ENCODE peak calls at places on chromosomes 13 and 19, in eight cellular contexts. One of them, this sample, is unnamed.

GRCh38 chr13:42405665-42406390 is 133.9 kb downstream of the AKAP11 start:
- DNase-seq in non-pigmented ciliary epithelial cell: peak
- DNase-seq in NCI-H446: no peak
- DNase-seq in smooth muscle cell of the brain vasculature: peak
- DNase-seq in stimulated activated CD8-positive, alpha-beta memory T cell treated with anti-CD3 and anti-CD28 coated beads, Interleukin-7, amount 100 ng/mL, for 1 hour: no peak
- DNase-seq in HS-27A: no peak
- DNase-seq in stimulated activated CD4-positive, alpha-beta T cell treated with anti-CD3 and anti-CD28 coated beads, Interleukin-1b, Interleukin-23, amount 100 ng/mL, for 48 hours: peak
- DNase-seq in neural progenitor cell: no peak
- DNase-seq in this sample: peak

GRCh38 chr13:20526664-20527063 is 1.0 kb upstream of the CRYL1 start:
- DNase-seq in stimulated activated CD4-positive, alpha-beta T cell treated with anti-CD3 and anti-CD28 coated beads, Interleukin-1b, Interleukin-23, amount 100 ng/mL, for 48 hours: no peak
- DNase-seq in smooth muscle cell of the brain vasculature: no peak
- DNase-seq in stimulated activated CD8-positive, alpha-beta memory T cell treated with anti-CD3 and anti-CD28 coated beads, Interleukin-7, amount 100 ng/mL, for 1 hour: no peak
- DNase-seq in neural progenitor cell: no peak
- DNase-seq in non-pigmented ciliary epithelial cell: no peak
- DNase-seq in HS-27A: no peak
- DNase-seq in NCI-H446: no peak
- DNase-seq in this sample: no peak

GRCh38 chr13:99264053-99264452 is 5.9 kb upstream of the GPR18 start:
- DNase-seq in NCI-H446: no peak
- DNase-seq in smooth muscle cell of the brain vasculature: no peak
- DNase-seq in non-pigmented ciliary epithelial cell: no peak
- DNase-seq in HS-27A: no peak
- DNase-seq in neural progenitor cell: no peak
- DNase-seq in stimulated activated CD4-positive, alpha-beta T cell treated with anti-CD3 and anti-CD28 coated beads, Interleukin-1b, Interleukin-23, amount 100 ng/mL, for 48 hours: no peak
- DNase-seq in stimulated activated CD8-positive, alpha-beta memory T cell treated with anti-CD3 and anti-CD28 coated beads, Interleukin-7, amount 100 ng/mL, for 1 hour: no peak
- DNase-seq in this sample: no peak

GRCh38 chr19:44282846-44283245 is 22.0 kb downstream of the ZNF235 start:
- DNase-seq in HS-27A: no peak
- DNase-seq in NCI-H446: no peak
- DNase-seq in non-pigmented ciliary epithelial cell: no peak
- DNase-seq in neural progenitor cell: no peak
- DNase-seq in stimulated activated CD8-positive, alpha-beta memory T cell treated with anti-CD3 and anti-CD28 coated beads, Interleukin-7, amount 100 ng/mL, for 1 hour: no peak
- DNase-seq in stimulated activated CD4-positive, alpha-beta T cell treated with anti-CD3 and anti-CD28 coated beads, Interleukin-1b, Interleukin-23, amount 100 ng/mL, for 48 hours: no peak
- DNase-seq in smooth muscle cell of the brain vasculature: no peak
- DNase-seq in this sample: no peak

GRCh38 chr19:40467007-40467565 is 285 bp downstream of the SPTBN4 start:
- DNase-seq in smooth muscle cell of the brain vasculature: no peak
- DNase-seq in neural progenitor cell: peak
- DNase-seq in stimulated activated CD4-positive, alpha-beta T cell treated with anti-CD3 and anti-CD28 coated beads, Interleukin-1b, Interleukin-23, amount 100 ng/mL, for 48 hours: no peak
- DNase-seq in stimulated activated CD8-positive, alpha-beta memory T cell treated with anti-CD3 and anti-CD28 coated beads, Interleukin-7, amount 100 ng/mL, for 1 hour: no peak
- DNase-seq in non-pigmented ciliary epithelial cell: no peak
- DNase-seq in HS-27A: no peak
- DNase-seq in NCI-H446: no peak
- DNase-seq in this sample: no peak

GRCh38 chr19:33823341-33823740 is 26.7 kb downstream of the KCTD15 start:
- DNase-seq in non-pigmented ciliary epithelial cell: no peak
- DNase-seq in neural progenitor cell: no peak
- DNase-seq in stimulated activated CD4-positive, alpha-beta T cell treated with anti-CD3 and anti-CD28 coated beads, Interleukin-1b, Interleukin-23, amount 100 ng/mL, for 48 hours: no peak
- DNase-seq in HS-27A: no peak
- DNase-seq in NCI-H446: no peak
- DNase-seq in stimulated activated CD8-positive, alpha-beta memory T cell treated with anti-CD3 and anti-CD28 coated beads, Interleukin-7, amount 100 ng/mL, for 1 hour: no peak
- DNase-seq in smooth muscle cell of the brain vasculature: no peak
- DNase-seq in this sample: no peak

GRCh38 chr13:32857077-32857476 is 159.1 kb upstream of the KL start:
- DNase-seq in NCI-H446: no peak
- DNase-seq in stimulated activated CD8-positive, alpha-beta memory T cell treated with anti-CD3 and anti-CD28 coated beads, Interleukin-7, amount 100 ng/mL, for 1 hour: no peak
- DNase-seq in smooth muscle cell of the brain vasculature: no peak
- DNase-seq in non-pigmented ciliary epithelial cell: no peak
- DNase-seq in stimulated activated CD4-positive, alpha-beta T cell treated with anti-CD3 and anti-CD28 coated beads, Interleukin-1b, Interleukin-23, amount 100 ng/mL, for 48 hours: no peak
- DNase-seq in neural progenitor cell: no peak
- DNase-seq in HS-27A: no peak
- DNase-seq in this sample: no peak

GRCh38 chr19:4803736-4804695 is 12.5 kb downstream of the FEM1A start:
- DNase-seq in stimulated activated CD8-positive, alpha-beta memory T cell treated with anti-CD3 and anti-CD28 coated beads, Interleukin-7, amount 100 ng/mL, for 1 hour: peak
- DNase-seq in smooth muscle cell of the brain vasculature: no peak
- DNase-seq in stimulated activated CD4-positive, alpha-beta T cell treated with anti-CD3 and anti-CD28 coated beads, Interleukin-1b, Interleukin-23, amount 100 ng/mL, for 48 hours: peak
- DNase-seq in non-pigmented ciliary epithelial cell: no peak
- DNase-seq in neural progenitor cell: peak
- DNase-seq in NCI-H446: peak
- DNase-seq in HS-27A: no peak
- DNase-seq in this sample: no peak

GRCh38 chr19:44671400-44671799 is at the start of gene CEACAM19:
- DNase-seq in smooth muscle cell of the brain vasculature: no peak
- DNase-seq in NCI-H446: no peak
- DNase-seq in non-pigmented ciliary epithelial cell: no peak
- DNase-seq in stimulated activated CD4-positive, alpha-beta T cell treated with anti-CD3 and anti-CD28 coated beads, Interleukin-1b, Interleukin-23, amount 100 ng/mL, for 48 hours: no peak
- DNase-seq in HS-27A: no peak
- DNase-seq in stimulated activated CD8-positive, alpha-beta memory T cell treated with anti-CD3 and anti-CD28 coated beads, Interleukin-7, amount 100 ng/mL, for 1 hour: no peak
- DNase-seq in neural progenitor cell: no peak
- DNase-seq in this sample: no peak

GRCh38 chr19:5958074-5958850 is 19.7 kb downstream of the RANBP3 start:
- DNase-seq in NCI-H446: no peak
- DNase-seq in HS-27A: no peak
- DNase-seq in smooth muscle cell of the brain vasculature: no peak
- DNase-seq in non-pigmented ciliary epithelial cell: no peak
- DNase-seq in stimulated activated CD8-positive, alpha-beta memory T cell treated with anti-CD3 and anti-CD28 coated beads, Interleukin-7, amount 100 ng/mL, for 1 hour: no peak
- DNase-seq in stimulated activated CD4-positive, alpha-beta T cell treated with anti-CD3 and anti-CD28 coated beads, Interleukin-1b, Interleukin-23, amount 100 ng/mL, for 48 hours: no peak
- DNase-seq in neural progenitor cell: no peak
- DNase-seq in this sample: no peak

GRCh38 chr19:18298601-18299000 is 17.2 kb upstream of the JUND start:
- DNase-seq in NCI-H446: no peak
- DNase-seq in stimulated activated CD4-positive, alpha-beta T cell treated with anti-CD3 and anti-CD28 coated beads, Interleukin-1b, Interleukin-23, amount 100 ng/mL, for 48 hours: no peak
- DNase-seq in neural progenitor cell: no peak
- DNase-seq in stimulated activated CD8-positive, alpha-beta memory T cell treated with anti-CD3 and anti-CD28 coated beads, Interleukin-7, amount 100 ng/mL, for 1 hour: no peak
- DNase-seq in non-pigmented ciliary epithelial cell: no peak
- DNase-seq in smooth muscle cell of the brain vasculature: no peak
- DNase-seq in HS-27A: no peak
- DNase-seq in this sample: no peak

GRCh38 chr13:114108894-114109293 is 23.5 kb downstream of the RASA3 start:
- DNase-seq in NCI-H446: no peak
- DNase-seq in stimulated activated CD4-positive, alpha-beta T cell treated with anti-CD3 and anti-CD28 coated beads, Interleukin-1b, Interleukin-23, amount 100 ng/mL, for 48 hours: no peak
- DNase-seq in neural progenitor cell: no peak
- DNase-seq in non-pigmented ciliary epithelial cell: no peak
- DNase-seq in stimulated activated CD8-positive, alpha-beta memory T cell treated with anti-CD3 and anti-CD28 coated beads, Interleukin-7, amount 100 ng/mL, for 1 hour: no peak
- DNase-seq in smooth muscle cell of the brain vasculature: no peak
- DNase-seq in HS-27A: no peak
- DNase-seq in this sample: no peak

GRCh38 chr19:39212377-39212742 is 8.3 kb upstream of the SYCN start:
- DNase-seq in neural progenitor cell: peak
- DNase-seq in NCI-H446: no peak
- DNase-seq in stimulated activated CD4-positive, alpha-beta T cell treated with anti-CD3 and anti-CD28 coated beads, Interleukin-1b, Interleukin-23, amount 100 ng/mL, for 48 hours: peak
- DNase-seq in HS-27A: peak
- DNase-seq in non-pigmented ciliary epithelial cell: no peak
- DNase-seq in stimulated activated CD8-positive, alpha-beta memory T cell treated with anti-CD3 and anti-CD28 coated beads, Interleukin-7, amount 100 ng/mL, for 1 hour: peak
- DNase-seq in smooth muscle cell of the brain vasculature: no peak
- DNase-seq in this sample: no peak

GRCh38 chr19:12833747-12834417 is 497 bp downstream of the RTBDN start:
- DNase-seq in NCI-H446: no peak
- DNase-seq in neural progenitor cell: peak
- DNase-seq in HS-27A: no peak
- DNase-seq in stimulated activated CD4-positive, alpha-beta T cell treated with anti-CD3 and anti-CD28 coated beads, Interleukin-1b, Interleukin-23, amount 100 ng/mL, for 48 hours: peak
- DNase-seq in smooth muscle cell of the brain vasculature: no peak
- DNase-seq in stimulated activated CD8-positive, alpha-beta memory T cell treated with anti-CD3 and anti-CD28 coated beads, Interleukin-7, amount 100 ng/mL, for 1 hour: no peak
- DNase-seq in non-pigmented ciliary epithelial cell: no peak
- DNase-seq in this sample: no peak

GRCh38 chr19:28614634-28615545 is 598.1 kb downstream of the UQCRFS1 start:
- DNase-seq in stimulated activated CD4-positive, alpha-beta T cell treated with anti-CD3 and anti-CD28 coated beads, Interleukin-1b, Interleukin-23, amount 100 ng/mL, for 48 hours: no peak
- DNase-seq in non-pigmented ciliary epithelial cell: no peak
- DNase-seq in HS-27A: no peak
- DNase-seq in neural progenitor cell: no peak
- DNase-seq in smooth muscle cell of the brain vasculature: no peak
- DNase-seq in stimulated activated CD8-positive, alpha-beta memory T cell treated with anti-CD3 and anti-CD28 coated beads, Interleukin-7, amount 100 ng/mL, for 1 hour: no peak
- DNase-seq in NCI-H446: no peak
- DNase-seq in this sample: no peak

GRCh38 chr19:38291855-38292254 is 12.2 kb upstream of the C19orf33 start:
- DNase-seq in stimulated activated CD8-positive, alpha-beta memory T cell treated with anti-CD3 and anti-CD28 coated beads, Interleukin-7, amount 100 ng/mL, for 1 hour: no peak
- DNase-seq in neural progenitor cell: no peak
- DNase-seq in non-pigmented ciliary epithelial cell: no peak
- DNase-seq in HS-27A: no peak
- DNase-seq in stimulated activated CD4-positive, alpha-beta T cell treated with anti-CD3 and anti-CD28 coated beads, Interleukin-1b, Interleukin-23, amount 100 ng/mL, for 48 hours: no peak
- DNase-seq in smooth muscle cell of the brain vasculature: no peak
- DNase-seq in NCI-H446: no peak
- DNase-seq in this sample: no peak

This sample was measured in skeletal muscle cell.